ENCODE peak calls at places on chromosomes 4 and X, in eight cellular contexts. One of them, this sample, is unnamed.

GRCh38 chr4:139247656-139248238 is 32.3 kb downstream of the MGARP start:
- DNase-seq in mammary epithelial cell: no peak
- DNase-seq in IMR-90: peak
- DNase-seq in WTC11: no peak
- DNase-seq in fibroblast of pulmonary artery: no peak
- DNase-seq in activated B cell treated with CpG ODN at 0.5 μM for 24 hours: no peak
- DNase-seq in AG04450: no peak
- DNase-seq in GM23338: no peak
- DNase-seq in this sample: no peak

GRCh38 chr4:1763550-1764080 is 29.5 kb upstream of the FGFR3 start:
- DNase-seq in IMR-90: peak
- DNase-seq in WTC11: no peak
- DNase-seq in fibroblast of pulmonary artery: peak
- DNase-seq in mammary epithelial cell: no peak
- DNase-seq in AG04450: no peak
- DNase-seq in GM23338: no peak
- DNase-seq in activated B cell treated with CpG ODN at 0.5 μM for 24 hours: no peak
- DNase-seq in this sample: peak

GRCh38 chrX:43969504-43970501 is 3.4 kb downstream of the NDP start:
- DNase-seq in fibroblast of pulmonary artery: no peak
- DNase-seq in mammary epithelial cell: no peak
- DNase-seq in WTC11: peak
- DNase-seq in IMR-90: peak
- DNase-seq in GM23338: peak
- DNase-seq in AG04450: no peak
- DNase-seq in activated B cell treated with CpG ODN at 0.5 μM for 24 hours: no peak
- DNase-seq in this sample: no peak

GRCh38 chrX:87409113-87409841 is 108.3 kb upstream of the KLHL4 start:
- DNase-seq in AG04450: no peak
- DNase-seq in IMR-90: peak
- DNase-seq in GM23338: no peak
- DNase-seq in fibroblast of pulmonary artery: peak
- DNase-seq in WTC11: no peak
- DNase-seq in mammary epithelial cell: peak
- DNase-seq in activated B cell treated with CpG ODN at 0.5 μM for 24 hours: no peak
- DNase-seq in this sample: no peak

GRCh38 chr4:185771696-185772390 is 40.2 kb downstream of the SORBS2 start:
- DNase-seq in mammary epithelial cell: no peak
- DNase-seq in GM23338: no peak
- DNase-seq in AG04450: no peak
- DNase-seq in WTC11: no peak
- DNase-seq in fibroblast of pulmonary artery: peak
- DNase-seq in IMR-90: no peak
- DNase-seq in activated B cell treated with CpG ODN at 0.5 μM for 24 hours: no peak
- DNase-seq in this sample: no peak

GRCh38 chrX:120305531-120306145 is 5.6 kb downstream of the TMEM255A start:
- DNase-seq in GM23338: peak
- DNase-seq in fibroblast of pulmonary artery: no peak
- DNase-seq in WTC11: no peak
- DNase-seq in activated B cell treated with CpG ODN at 0.5 μM for 24 hours: no peak
- DNase-seq in IMR-90: no peak
- DNase-seq in AG04450: no peak
- DNase-seq in mammary epithelial cell: no peak
- DNase-seq in this sample: peak

GRCh38 chr4:30768278-30768677 is 48.1 kb downstream of the PCDH7 start:
- DNase-seq in AG04450: no peak
- DNase-seq in fibroblast of pulmonary artery: peak
- DNase-seq in IMR-90: no peak
- DNase-seq in WTC11: no peak
- DNase-seq in mammary epithelial cell: no peak
- DNase-seq in GM23338: no peak
- DNase-seq in activated B cell treated with CpG ODN at 0.5 μM for 24 hours: no peak
- DNase-seq in this sample: no peak

GRCh38 chr4:106818764-106819163 is 217.3 kb downstream of the DKK2 start:
- DNase-seq in IMR-90: no peak
- DNase-seq in WTC11: no peak
- DNase-seq in fibroblast of pulmonary artery: peak
- DNase-seq in mammary epithelial cell: no peak
- DNase-seq in AG04450: no peak
- DNase-seq in activated B cell treated with CpG ODN at 0.5 μM for 24 hours: no peak
- DNase-seq in GM23338: no peak
- DNase-seq in this sample: no peak

GRCh38 chr4:14857986-14858385 is 144.3 kb upstream of the CPEB2 start:
- DNase-seq in IMR-90: no peak
- DNase-seq in AG04450: no peak
- DNase-seq in mammary epithelial cell: no peak
- DNase-seq in GM23338: no peak
- DNase-seq in WTC11: no peak
- DNase-seq in activated B cell treated with CpG ODN at 0.5 μM for 24 hours: no peak
- DNase-seq in fibroblast of pulmonary artery: no peak
- DNase-seq in this sample: no peak

GRCh38 chr4:125049711-125050110 is 265.0 kb upstream of the FAT4 start:
- DNase-seq in mammary epithelial cell: no peak
- DNase-seq in GM23338: no peak
- DNase-seq in activated B cell treated with CpG ODN at 0.5 μM for 24 hours: no peak
- DNase-seq in AG04450: peak
- DNase-seq in IMR-90: peak
- DNase-seq in WTC11: no peak
- DNase-seq in fibroblast of pulmonary artery: peak
- DNase-seq in this sample: no peak

GRCh38 chrX:9340619-9341304 is 124.1 kb upstream of the TBL1X start:
- DNase-seq in activated B cell treated with CpG ODN at 0.5 μM for 24 hours: no peak
- DNase-seq in fibroblast of pulmonary artery: peak
- DNase-seq in mammary epithelial cell: no peak
- DNase-seq in WTC11: no peak
- DNase-seq in GM23338: peak
- DNase-seq in AG04450: no peak
- DNase-seq in IMR-90: peak
- DNase-seq in this sample: peak

GRCh38 chr4:158949094-158949493 is 153.8 kb upstream of the RAPGEF2 start:
- DNase-seq in AG04450: no peak
- DNase-seq in WTC11: no peak
- DNase-seq in GM23338: no peak
- DNase-seq in mammary epithelial cell: peak
- DNase-seq in IMR-90: peak
- DNase-seq in activated B cell treated with CpG ODN at 0.5 μM for 24 hours: no peak
- DNase-seq in fibroblast of pulmonary artery: peak
- DNase-seq in this sample: no peak

GRCh38 chr4:10096201-10096975 is 20.2 kb downstream of the WDR1 start:
- DNase-seq in WTC11: no peak
- DNase-seq in IMR-90: peak
- DNase-seq in fibroblast of pulmonary artery: peak
- DNase-seq in activated B cell treated with CpG ODN at 0.5 μM for 24 hours: no peak
- DNase-seq in mammary epithelial cell: peak
- DNase-seq in GM23338: no peak
- DNase-seq in AG04450: peak
- DNase-seq in this sample: no peak

GRCh38 chr4:74423101-74423500 is 21.8 kb upstream of the AREG start:
- DNase-seq in AG04450: peak
- DNase-seq in activated B cell treated with CpG ODN at 0.5 μM for 24 hours: no peak
- DNase-seq in IMR-90: peak
- DNase-seq in mammary epithelial cell: no peak
- DNase-seq in GM23338: no peak
- DNase-seq in fibroblast of pulmonary artery: peak
- DNase-seq in WTC11: no peak
- DNase-seq in this sample: no peak

GRCh38 chrX:95884196-95884595 is 800.4 kb upstream of the DIAPH2 start:
- DNase-seq in mammary epithelial cell: no peak
- DNase-seq in GM23338: no peak
- DNase-seq in AG04450: no peak
- DNase-seq in fibroblast of pulmonary artery: peak
- DNase-seq in IMR-90: no peak
- DNase-seq in WTC11: no peak
- DNase-seq in activated B cell treated with CpG ODN at 0.5 μM for 24 hours: no peak
- DNase-seq in this sample: no peak

GRCh38 chrX:318739-319578 is at the start of gene GTPBP6:
- DNase-seq in activated B cell treated with CpG ODN at 0.5 μM for 24 hours: peak
- DNase-seq in AG04450: peak
- DNase-seq in mammary epithelial cell: peak
- DNase-seq in WTC11: peak
- DNase-seq in IMR-90: peak
- DNase-seq in GM23338: peak
- DNase-seq in fibroblast of pulmonary artery: peak
- DNase-seq in this sample: peak

GRCh38 chr4:104641427-104641826 is 146.7 kb upstream of the CXXC4 start:
- DNase-seq in fibroblast of pulmonary artery: no peak
- DNase-seq in activated B cell treated with CpG ODN at 0.5 μM for 24 hours: no peak
- DNase-seq in mammary epithelial cell: no peak
- DNase-seq in WTC11: no peak
- DNase-seq in IMR-90: no peak
- DNase-seq in GM23338: no peak
- DNase-seq in AG04450: no peak
- DNase-seq in this sample: peak

GRCh38 chrX:155216940-155217450 is 735 bp downstream of the VBP1 start:
- DNase-seq in WTC11: no peak
- DNase-seq in fibroblast of pulmonary artery: no peak
- DNase-seq in AG04450: no peak
- DNase-seq in GM23338: peak
- DNase-seq in IMR-90: peak
- DNase-seq in mammary epithelial cell: no peak
- DNase-seq in activated B cell treated with CpG ODN at 0.5 μM for 24 hours: no peak
- DNase-seq in this sample: peak

GRCh38 chr4:53921856-53922255 is 142.5 kb downstream of the CHIC2 start:
- DNase-seq in activated B cell treated with CpG ODN at 0.5 μM for 24 hours: no peak
- DNase-seq in WTC11: no peak
- DNase-seq in AG04450: no peak
- DNase-seq in mammary epithelial cell: no peak
- DNase-seq in GM23338: no peak
- DNase-seq in fibroblast of pulmonary artery: no peak
- DNase-seq in IMR-90: no peak
- DNase-seq in this sample: no peak

GRCh38 chrX:135086197-135086854 is 34.0 kb downstream of the ETDB start:
- DNase-seq in AG04450: peak
- DNase-seq in fibroblast of pulmonary artery: peak
- DNase-seq in GM23338: peak
- DNase-seq in mammary epithelial cell: peak
- DNase-seq in WTC11: no peak
- DNase-seq in activated B cell treated with CpG ODN at 0.5 μM for 24 hours: no peak
- DNase-seq in IMR-90: peak
- DNase-seq in this sample: peak
- TF ChIP-seq CTCF in AG04450: peak
- TF ChIP-seq CTCF in fibroblast of pulmonary artery: peak
- TF ChIP-seq CTCF in GM23338: peak
- TF ChIP-seq CTCF in mammary epithelial cell: peak
- TF ChIP-seq CTCF in WTC11: peak
- TF ChIP-seq CTCF in activated B cell treated with CpG ODN at 0.5 μM for 24 hours: no peak
- TF ChIP-seq CTCF in IMR-90: peak
- TF ChIP-seq CTCF in this sample: peak

GRCh38 chr4:8282742-8283141 is 13.2 kb downstream of the HTRA3 start:
- DNase-seq in WTC11: no peak
- DNase-seq in activated B cell treated with CpG ODN at 0.5 μM for 24 hours: no peak
- DNase-seq in fibroblast of pulmonary artery: no peak
- DNase-seq in GM23338: no peak
- DNase-seq in AG04450: no peak
- DNase-seq in mammary epithelial cell: no peak
- DNase-seq in IMR-90: no peak
- DNase-seq in this sample: no peak

GRCh38 chr4:8283161-8283560 is 13.6 kb downstream of the HTRA3 start:
- DNase-seq in activated B cell treated with CpG ODN at 0.5 μM for 24 hours: no peak
- DNase-seq in mammary epithelial cell: no peak
- DNase-seq in IMR-90: no peak
- DNase-seq in fibroblast of pulmonary artery: no peak
- DNase-seq in GM23338: no peak
- DNase-seq in WTC11: no peak
- DNase-seq in AG04450: no peak
- DNase-seq in this sample: no peak

GRCh38 chr4:8282134-8282641 is 12.6 kb downstream of the HTRA3 start:
- DNase-seq in GM23338: no peak
- DNase-seq in fibroblast of pulmonary artery: no peak
- DNase-seq in WTC11: no peak
- DNase-seq in AG04450: no peak
- DNase-seq in activated B cell treated with CpG ODN at 0.5 μM for 24 hours: no peak
- DNase-seq in IMR-90: no peak
- DNase-seq in mammary epithelial cell: no peak
- DNase-seq in this sample: no peak

GRCh38 chr4:8284391-8284790 is 14.8 kb downstream of the HTRA3 start:
- DNase-seq in WTC11: no peak
- DNase-seq in activated B cell treated with CpG ODN at 0.5 μM for 24 hours: no peak
- DNase-seq in AG04450: no peak
- DNase-seq in fibroblast of pulmonary artery: no peak
- DNase-seq in GM23338: no peak
- DNase-seq in mammary epithelial cell: no peak
- DNase-seq in IMR-90: no peak
- DNase-seq in this sample: no peak

GRCh38 chr4:8283631-8284121 is 14.1 kb downstream of the HTRA3 start:
- DNase-seq in GM23338: peak
- DNase-seq in IMR-90: no peak
- DNase-seq in activated B cell treated with CpG ODN at 0.5 μM for 24 hours: no peak
- DNase-seq in AG04450: no peak
- DNase-seq in WTC11: peak
- DNase-seq in mammary epithelial cell: no peak
- DNase-seq in fibroblast of pulmonary artery: no peak
- DNase-seq in this sample: no peak
- TF ChIP-seq CTCF in GM23338: no peak
- TF ChIP-seq CTCF in IMR-90: no peak
- TF ChIP-seq CTCF in activated B cell treated with CpG ODN at 0.5 μM for 24 hours: no peak
- TF ChIP-seq CTCF in AG04450: no peak
- TF ChIP-seq CTCF in WTC11: no peak
- TF ChIP-seq CTCF in mammary epithelial cell: no peak
- TF ChIP-seq CTCF in fibroblast of pulmonary artery: no peak
- TF ChIP-seq CTCF in this sample: no peak

GRCh38 chr4:6779667-6780565 is 2.6 kb upstream of the KIAA0232 start:
- DNase-seq in AG04450: peak
- DNase-seq in WTC11: no peak
- DNase-seq in fibroblast of pulmonary artery: peak
- DNase-seq in GM23338: peak
- DNase-seq in activated B cell treated with CpG ODN at 0.5 μM for 24 hours: no peak
- DNase-seq in IMR-90: peak
- DNase-seq in mammary epithelial cell: no peak
- DNase-seq in this sample: no peak
- TF ChIP-seq CTCF in AG04450: peak
- TF ChIP-seq CTCF in WTC11: no peak
- TF ChIP-seq CTCF in fibroblast of pulmonary artery: no peak
- TF ChIP-seq CTCF in GM23338: no peak
- TF ChIP-seq CTCF in activated B cell treated with CpG ODN at 0.5 μM for 24 hours: no peak
- TF ChIP-seq CTCF in IMR-90: peak
- TF ChIP-seq CTCF in mammary epithelial cell: no peak
- TF ChIP-seq CTCF in this sample: no peak

DNA sequence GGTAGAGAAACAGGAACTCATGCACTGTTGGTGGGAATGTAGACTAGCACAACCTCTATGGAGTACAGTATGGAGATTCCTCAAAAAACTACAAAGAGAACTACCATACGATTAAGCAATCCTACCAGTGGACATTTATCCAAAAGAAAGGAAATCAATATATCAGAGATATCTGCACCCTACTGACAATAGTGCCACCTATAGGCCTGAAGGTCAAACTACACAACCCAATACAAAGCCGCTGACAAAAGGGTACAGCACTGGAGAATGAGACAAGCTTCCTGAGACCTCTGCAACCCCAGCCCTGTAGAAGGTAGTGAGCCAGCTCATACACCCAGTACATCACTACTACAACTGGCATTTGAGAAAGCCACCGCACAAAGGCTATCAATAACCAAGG is 67.1 kb downstream of the CBR4 start:
- DNase-seq in IMR-90: no peak
- DNase-seq in activated B cell treated with CpG ODN at 0.5 μM for 24 hours: no peak
- DNase-seq in fibroblast of pulmonary artery: no peak
- DNase-seq in AG04450: no peak
- DNase-seq in mammary epithelial cell: no peak
- DNase-seq in WTC11: no peak
- DNase-seq in GM23338: peak
- DNase-seq in this sample: no peak
- TF ChIP-seq CTCF in IMR-90: peak
- TF ChIP-seq CTCF in activated B cell treated with CpG ODN at 0.5 μM for 24 hours: no peak
- TF ChIP-seq CTCF in fibroblast of pulmonary artery: peak
- TF ChIP-seq CTCF in AG04450: peak
- TF ChIP-seq CTCF in mammary epithelial cell: peak
- TF ChIP-seq CTCF in WTC11: peak
- TF ChIP-seq CTCF in GM23338: peak
- TF ChIP-seq CTCF in this sample: peak